ENCODE peak calls at places on chromosomes 5 and 9, in ten cellular contexts. T, E, X, H, L, F, V, Z, U and S are unnamed samples.

GRCh38 chr5:176180339-176180738 is 57.9 kb upstream of the SIMC1 start:
- DNase-seq in X (no peak), V (no peak), Z (no peak), L (peak), T (no peak), U (no peak), E (peak), H (no peak), F (no peak), S (no peak)

GRCh38 chr5:90843443-90843842 is 284.8 kb downstream of the ADGRV1 start:
- DNase-seq in X (no peak), E (no peak), T (peak), H (peak), V (no peak), U (no peak), L (no peak), Z (no peak), F (no peak), S (no peak)

GRCh38 chr5:80035839-80036238 is 691 bp downstream of the THBS4 start:
- DNase-seq in U (no peak), V (no peak), H (no peak), E (no peak), X (no peak), L (no peak), T (no peak), F (no peak), Z (no peak), S (no peak)

GRCh38 chr9:88898033-88898432 is 93.2 kb upstream of the S1PR3 start:
- DNase-seq in T (no peak), F (no peak), V (no peak), X (no peak), U (no peak), E (no peak), Z (no peak), H (no peak), L (no peak), S (no peak)

GRCh38 chr5:35698057-35698808 is 80.6 kb downstream of the SPEF2 start:
- DNase-seq in T (no peak), X (no peak), Z (no peak), F (no peak), H (no peak), V (no peak), E (no peak), L (no peak), U (no peak), S (no peak)

GRCh38 chr5:102130890-102131289 is 165.2 kb downstream of the SLCO4C1 start:
- DNase-seq in F (no peak), X (no peak), V (no peak), H (no peak), U (no peak), T (no peak), E (no peak), Z (no peak), L (no peak), S (no peak)

GRCh38 chr5:149938272-149938671 is 6.3 kb downstream of the PDE6A start:
- DNase-seq in H (no peak), Z (no peak), V (peak), E (no peak), X (no peak), F (no peak), L (peak), U (peak), T (no peak), S (no peak)

GRCh38 chr5:144017631-144018030 is 152.8 kb downstream of the YIPF5 start:
- DNase-seq in V (no peak), T (no peak), L (peak), U (no peak), X (no peak), H (no peak), E (no peak), Z (no peak), F (no peak), S (no peak)

GRCh38 chr9:17776735-17777134 is 197.9 kb downstream of the SH3GL2 start:
- DNase-seq in Z (no peak), H (no peak), V (no peak), X (no peak), F (no peak), U (peak), L (no peak), E (no peak), T (no peak), S (no peak)

GRCh38 chr9:95528908-95529502 is 12.2 kb upstream of the PTCH1 start:
- DNase-seq in V (no peak), U (no peak), X (no peak), F (no peak), Z (no peak), T (no peak), L (no peak), H (no peak), E (no peak), S (no peak)

GRCh38 chr5:4630031-4630430 is 510.1 kb upstream of the ADAMTS16 start:
- DNase-seq in H (no peak), V (no peak), L (no peak), U (no peak), F (no peak), T (no peak), Z (no peak), E (no peak), X (no peak), S (no peak)

GRCh38 chr9:34417734-34418133 is 40.6 kb downstream of the FAM219A start:
- DNase-seq in T (no peak), H (no peak), U (no peak), E (no peak), V (no peak), Z (no peak), X (no peak), F (no peak), L (no peak), S (no peak)

GRCh38 chr5:15683332-15683731 is 183.4 kb downstream of the FBXL7 start:
- DNase-seq in X (no peak), U (peak), L (peak), F (no peak), H (no peak), E (no peak), Z (no peak), T (no peak), V (no peak), S (no peak)

GRCh38 chr9:107472581-107473335 is 16.8 kb downstream of the KLF4 start:
- DNase-seq in V (no peak), T (no peak), E (no peak), X (no peak), L (no peak), F (no peak), H (no peak), Z (no peak), U (no peak), S (no peak)

GRCh38 chr5:151738125-151738848 is 20.1 kb downstream of the ATOX1 start:
- DNase-seq in T (no peak), L (no peak), U (no peak), X (no peak), V (no peak), F (no peak), E (no peak), H (no peak), Z (no peak), S (no peak)
- TF ChIP-seq CTCF in T (no peak), L (no peak), U (no peak), X (no peak), V (no peak), F (no peak), E (no peak), H (no peak), Z (no peak), S (no peak)

DNA sequence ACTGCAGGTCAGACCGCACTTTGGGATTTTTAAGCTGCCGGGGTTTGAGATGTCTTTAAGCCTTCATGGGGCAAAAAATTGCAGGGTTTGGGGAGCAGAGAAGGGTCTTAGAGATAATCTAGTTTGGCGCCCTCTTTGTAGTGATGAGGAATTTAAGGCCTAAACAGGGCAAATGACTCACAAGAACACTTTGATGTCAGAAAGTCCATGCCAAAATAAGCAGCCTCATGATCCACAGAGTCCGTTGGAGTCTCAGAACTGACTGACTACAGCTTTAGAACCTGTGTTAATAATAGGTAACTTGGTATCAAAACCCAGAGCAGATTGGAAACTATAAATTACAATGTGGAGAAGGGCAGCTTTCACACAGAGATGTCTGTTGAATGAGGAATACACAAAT is 35.9 kb upstream of the PTGS1 start:
- DNase-seq in X (no peak), H (no peak), U (no peak), F (no peak), E (no peak), Z (no peak), L (peak), V (no peak), T (no peak), S (no peak)
- TF ChIP-seq CTCF in X (no peak), H (no peak), U (no peak), F (no peak), E (no peak), Z (no peak), L (no peak), V (no peak), T (no peak), S (no peak)

GRCh38 chr5:60842859-60843692 is 993 bp downstream of the ELOVL7 start:
- DNase-seq in L (no peak), F (no peak), T (peak), Z (no peak), H (peak), X (no peak), E (no peak), V (no peak), U (no peak), S (peak)

GRCh38 chr5:60841361-60841760 is 2.7 kb downstream of the ELOVL7 start:
- DNase-seq in E (no peak), Z (no peak), U (no peak), F (no peak), X (no peak), L (no peak), T (no peak), H (no peak), V (no peak), S (no peak)

GRCh38 chr5:60844429-60844890 is 391 bp upstream of the ELOVL7 start:
- DNase-seq in Z (no peak), U (no peak), T (no peak), E (no peak), F (peak), V (no peak), L (peak), H (no peak), X (no peak), S (peak)

GRCh38 chr5:60846298-60846697 is 2.2 kb upstream of the ELOVL7 start:
- DNase-seq in E (no peak), V (no peak), H (no peak), L (no peak), F (no peak), X (no peak), Z (no peak), U (no peak), T (no peak), S (no peak)

GRCh38 chr5:60843693-60844428 is at the start of gene ELOVL7:
- DNase-seq in X (no peak), U (peak), E (no peak), L (peak), H (peak), T (peak), V (peak), F (peak), Z (no peak), S (peak)
- TF ChIP-seq CTCF in X (no peak), U (no peak), E (peak), L (peak), H (no peak), T (peak), V (no peak), F (peak), Z (peak), S (peak)

DNA sequence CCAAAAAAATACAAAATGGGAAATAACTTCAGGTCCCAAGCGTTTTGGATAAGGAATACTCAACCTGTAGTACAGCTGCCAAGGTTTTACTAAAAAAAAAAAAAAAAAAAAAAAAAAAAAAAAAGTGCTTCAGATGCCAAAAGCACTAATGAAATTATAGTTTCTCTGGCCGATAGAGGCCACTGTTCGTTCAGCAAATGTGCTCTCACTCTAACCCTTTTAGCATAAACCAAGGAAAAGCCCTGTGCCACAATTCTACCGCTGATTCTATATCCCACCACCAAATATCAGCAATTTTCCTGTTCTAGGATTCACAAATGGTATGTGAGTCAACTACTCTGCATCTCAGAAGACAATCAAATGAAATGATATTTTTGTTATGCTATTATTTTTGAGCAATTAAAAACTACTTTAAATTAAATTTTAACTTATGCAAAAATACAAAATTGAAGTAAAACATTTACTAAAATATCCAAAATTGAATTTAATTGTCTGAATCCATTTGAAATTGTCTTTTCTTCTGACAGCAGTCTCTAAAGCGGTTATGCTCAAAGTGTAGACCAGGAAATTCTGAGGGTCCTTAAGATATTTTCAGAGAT is 79.8 kb downstream of the RICTOR start:
- DNase-seq in L (peak), F (peak), X (no peak), H (no peak), Z (no peak), E (peak), U (no peak), V (no peak), T (peak), S (peak)
- TF ChIP-seq CTCF in L (peak), F (peak), X (peak), H (no peak), Z (peak), E (peak), U (peak), V (peak), T (peak), S (peak)

GRCh38 chr9:135820661-135821060 is 86.7 kb downstream of the CAMSAP1 start:
- DNase-seq in X (no peak), Z (peak), U (no peak), L (no peak), T (no peak), E (no peak), H (no peak), V (no peak), F (no peak), S (no peak)

GRCh38 chr9:135818718-135819475 is 88.4 kb downstream of the CAMSAP1 start:
- DNase-seq in L (no peak), T (no peak), H (no peak), U (no peak), X (no peak), V (no peak), F (no peak), Z (peak), E (no peak), S (no peak)

GRCh38 chr9:135821116-135821515 is 86.2 kb downstream of the CAMSAP1 start:
- DNase-seq in U (no peak), T (no peak), E (no peak), F (no peak), X (no peak), H (no peak), Z (peak), V (no peak), L (no peak), S (no peak)

GRCh38 chr9:135817951-135818717 is 89.2 kb downstream of the CAMSAP1 start:
- DNase-seq in E (no peak), X (no peak), Z (peak), F (no peak), V (no peak), T (no peak), U (no peak), H (no peak), L (no peak), S (no peak)

GRCh38 chr9:135819905-135820304 is 87.4 kb downstream of the CAMSAP1 start:
- DNase-seq in H (no peak), Z (peak), X (no peak), T (no peak), L (no peak), F (no peak), V (no peak), U (no peak), E (no peak), S (no peak)
- TF ChIP-seq CTCF in H (no peak), Z (no peak), X (no peak), T (no peak), L (no peak), F (peak), V (no peak), U (no peak), E (no peak), S (no peak)

GRCh38 chr5:178551059-178551458 is 39.1 kb downstream of the COL23A1 start:
- DNase-seq in H (no peak), F (peak), T (peak), E (no peak), L (peak), Z (no peak), X (no peak), V (no peak), U (no peak), S (no peak)
- TF ChIP-seq CTCF in H (peak), F (peak), T (peak), E (peak), L (peak), Z (peak), X (peak), V (peak), U (peak), S (peak)

GRCh38 chr9:127049581-127049980 is 72.9 kb downstream of the ANGPTL2 start:
- DNase-seq in U (no peak), T (no peak), X (no peak), Z (peak), F (no peak), L (peak), V (no peak), E (no peak), H (no peak), S (no peak)

GRCh38 chr9:127047971-127048370 is 74.5 kb downstream of the ANGPTL2 start:
- DNase-seq in H (no peak), U (no peak), E (no peak), X (no peak), F (no peak), V (no peak), Z (peak), L (no peak), T (no peak), S (no peak)

GRCh38 chr9:127050581-127050980 is 71.9 kb downstream of the ANGPTL2 start:
- DNase-seq in E (no peak), V (no peak), T (no peak), L (no peak), X (no peak), Z (peak), U (no peak), H (no peak), F (no peak), S (no peak)

GRCh38 chr9:127050152-127050551 is 72.3 kb downstream of the ANGPTL2 start:
- DNase-seq in F (no peak), Z (peak), T (no peak), E (no peak), L (no peak), V (no peak), U (no peak), H (no peak), X (no peak), S (no peak)

DNA sequence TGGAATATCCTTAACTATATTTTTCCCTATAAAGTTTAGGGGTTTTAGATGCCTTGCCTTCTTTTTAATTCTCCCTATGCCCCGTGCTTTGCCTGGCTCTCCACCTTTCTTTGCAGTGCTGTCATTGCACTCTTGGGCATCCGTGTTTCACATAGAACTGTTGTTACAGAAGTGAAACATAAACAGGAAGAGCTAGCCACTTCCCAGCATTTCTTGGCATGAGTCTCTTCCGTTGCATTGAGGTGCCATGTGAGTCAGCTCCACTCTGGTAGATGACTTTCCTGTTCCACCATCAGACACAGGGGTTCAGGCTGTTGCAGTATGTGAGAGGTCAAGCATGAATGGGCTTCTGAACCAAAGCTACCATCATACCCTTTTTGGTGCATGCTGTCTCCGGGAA is 73.4 kb downstream of the ANGPTL2 start:
- DNase-seq in V (no peak), F (no peak), L (peak), H (peak), E (peak), U (no peak), Z (peak), T (peak), X (no peak), S (no peak)
- TF ChIP-seq CTCF in V (peak), F (no peak), L (peak), H (no peak), E (peak), U (no peak), Z (peak), T (peak), X (no peak), S (no peak)

GRCh38 chr5:111070272-111071134 is 1.0 kb upstream of the TSLP start:
- DNase-seq in H (no peak), Z (peak), L (no peak), T (no peak), E (no peak), X (no peak), U (peak), F (no peak), V (no peak), S (peak)
- TF ChIP-seq CTCF in H (no peak), Z (no peak), L (no peak), T (no peak), E (no peak), X (no peak), U (no peak), F (no peak), V (no peak), S (no peak)

GRCh38 chr9:87792831-87793288 is 66.9 kb downstream of the CTSL start:
- DNase-seq in E (peak), L (peak), X (no peak), T (peak), U (peak), V (peak), H (peak), F (peak), Z (peak), S (peak)
- TF ChIP-seq CTCF in E (peak), L (no peak), X (no peak), T (peak), U (no peak), V (no peak), H (peak), F (peak), Z (no peak), S (no peak)

DNA sequence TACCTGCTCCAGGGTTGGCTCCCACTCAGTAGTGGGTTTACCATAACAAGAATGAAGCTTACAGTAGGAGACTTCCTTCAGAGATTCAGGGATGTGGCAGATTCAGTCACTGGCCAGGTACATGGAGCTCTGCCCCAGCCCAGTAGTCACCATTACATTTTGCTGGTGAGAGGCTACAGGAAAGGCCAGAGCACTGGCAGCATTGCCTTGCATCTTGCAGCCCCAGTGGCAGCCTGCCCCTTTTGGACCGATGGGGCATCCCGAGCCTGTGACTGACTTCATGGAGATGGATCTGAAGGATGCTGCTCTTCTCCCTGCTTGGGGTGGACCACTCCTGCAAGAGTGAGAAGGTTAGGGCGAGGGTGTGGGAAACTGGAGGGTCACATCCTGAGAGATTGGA is 16.8 kb downstream of the TAS2R1 start:
- DNase-seq in U (no peak), E (no peak), V (no peak), X (no peak), Z (no peak), H (no peak), L (no peak), F (no peak), T (no peak), S (no peak)
- TF ChIP-seq CTCF in U (no peak), E (no peak), V (no peak), X (no peak), Z (no peak), H (no peak), L (no peak), F (no peak), T (no peak), S (no peak)